ENCODE peak calls at places on chromosomes 7 and 10, in six cellular contexts. P is mammary epithelial cell; B is LHCN-M2; I is NK-92 treated with Interleukin-12 subunit alpha and Interleukin-12 subunit beta, amount 100 ng/mL, for 24 hours; Q is activated CD8-positive, alpha-beta T cell treated with anti-CD3 and anti-CD28 coated beads, Interleukin-2, amount 10 ng/mL, durations not matched to agents 7 days and 5 days; T is astrocyte of the hippocampus. G is an unnamed sample.

GRCh38 chr10:77637474-77637985 is at the start of gene KCNMA1:
- DNase-seq in P (peak; percentile 50), B (peak; percentile 67), I (no peak), Q (no peak), T (peak; percentile 84), G (no peak)

GRCh38 chr7:477626-478220 is 41.9 kb downstream of the PDGFA start:
- DNase-seq in P (no peak), B (no peak), I (no peak), Q (no peak), T (peak; percentile 52), G (no peak)

GRCh38 chr7:157347217-157347904 is 10.6 kb downstream of the DNAJB6 start:
- DNase-seq in P (peak; percentile 83), B (peak; percentile 78), I (no peak), Q (no peak), T (peak; percentile 89), G (no peak)

GRCh38 chr10:131841131-131841661 is 59.6 kb upstream of the PPP2R2D start:
- DNase-seq in P (no peak), B (no peak), I (no peak), Q (no peak), T (no peak), G (no peak)

GRCh38 chr10:79905322-79906314 is 43.3 kb downstream of the SFTPD start:
- DNase-seq in P (peak; percentile 14), B (peak; percentile 58), I (no peak), Q (no peak), T (peak; percentile 42), G (no peak)

GRCh38 chr10:96511044-96511945 is 2.4 kb downstream of the TLL2 start:
- DNase-seq in P (peak; percentile 53), B (peak; percentile 17), I (no peak), Q (peak; percentile 30), T (peak; percentile 53), G (no peak)

GRCh38 chr10:133264455-133264854 is 12.2 kb downstream of the ADAM8 start:
- DNase-seq in P (no peak), B (no peak), I (no peak), Q (peak; percentile 75), T (no peak), G (no peak)

GRCh38 chr7:64101943-64102655 is 56.9 kb downstream of the ZNF727 start:
- DNase-seq in P (no peak), B (no peak), I (no peak), Q (no peak), T (no peak), G (no peak)

GRCh38 chr7:130831817-130832481 is 97.9 kb upstream of the KLF14 start:
- DNase-seq in P (no peak), B (peak; percentile 61), I (no peak), Q (no peak), T (peak; percentile 66), G (no peak)

GRCh38 chr7:32890553-32891045 is 961 bp downstream of the KBTBD2 start:
- DNase-seq in P (peak; percentile 69), B (peak; percentile 65), I (peak; percentile 9), Q (peak; percentile 68), T (peak; percentile 58), G (no peak)

GRCh38 chr7:133023370-133024075 is 58.4 kb downstream of the CHCHD3 start:
- DNase-seq in P (no peak), B (no peak), I (no peak), Q (no peak), T (peak; percentile 85), G (no peak)

GRCh38 chr7:120190566-120190965 is 82.4 kb upstream of the KCND2 start:
- DNase-seq in P (no peak), B (no peak), I (no peak), Q (no peak), T (no peak), G (no peak)

GRCh38 chr7:140585333-140585732 is 55.3 kb downstream of the DENND2A start:
- DNase-seq in P (no peak), B (no peak), I (no peak), Q (no peak), T (no peak), G (no peak)

GRCh38 chr10:6019010-6019782 is 41.9 kb upstream of the IL15RA start:
- DNase-seq in P (no peak), B (no peak), I (no peak), Q (peak; percentile 19), T (no peak), G (no peak)

GRCh38 chr7:47573758-47574472 is 8.0 kb downstream of the TNS3 start:
- DNase-seq in P (no peak), B (peak; percentile 68), I (no peak), Q (no peak), T (peak; percentile 90), G (no peak)

GRCh38 chr10:70334526-70335245 is 47.7 kb downstream of the LRRC20 start:
- DNase-seq in P (no peak), B (no peak), I (no peak), Q (no peak), T (peak; percentile 19), G (no peak)

GRCh38 chr10:50152792-50153272 is 85.1 kb downstream of the WASHC2A start:
- DNase-seq in P (no peak), B (no peak), I (no peak), Q (no peak), T (peak; percentile 11), G (no peak)

GRCh38 chr10:20776384-20776783 is 120.7 kb downstream of the NEBL start:
- DNase-seq in P (no peak), B (no peak), I (no peak), Q (no peak), T (no peak), G (no peak)

GRCh38 chr7:131071786-131072504 is 255.7 kb upstream of the MKLN1 start:
- DNase-seq in P (peak; percentile 72), B (peak; percentile 77), I (no peak), Q (peak; percentile 38), T (peak; percentile 95), G (no peak)

GRCh38 chr7:74417419-74417971 is 36.2 kb upstream of the GTF2IRD1 start:
- DNase-seq in P (peak; percentile 33), B (peak; percentile 54), I (peak; percentile 22), Q (peak; percentile 61), T (peak; percentile 82), G (no peak)

GRCh38 chr10:6024334-6024682 is 37.9 kb downstream of the IL2RA start:
- DNase-seq in P (no peak), B (no peak), I (no peak), Q (peak; percentile 18), T (no peak), G (no peak)

GRCh38 chr7:35003679-35004278 is 33.5 kb downstream of the DPY19L1 start:
- DNase-seq in P (peak; percentile 88), B (peak; percentile 88), I (no peak), Q (no peak), T (peak; percentile 87), G (no peak)

GRCh38 chr7:54827719-54828118 is 68.7 kb upstream of the SEC61G start:
- DNase-seq in P (no peak), B (no peak), I (no peak), Q (no peak), T (no peak), G (no peak)

GRCh38 chr7:135342887-135343286 is 109.2 kb downstream of the STRA8 start:
- DNase-seq in P (no peak), B (no peak), I (no peak), Q (no peak), T (peak; percentile 22), G (no peak)

GRCh38 chr10:132722391-132722790 is 63.6 kb downstream of the NKX6-2 start:
- DNase-seq in P (no peak), B (no peak), I (no peak), Q (no peak), T (no peak), G (no peak)

GRCh38 chr10:46251857-46252847 is 34.6 kb upstream of the ANTXRL start:
- DNase-seq in P (no peak), B (no peak), I (no peak), Q (peak; percentile 12), T (no peak), G (no peak)

GRCh38 chr7:84055904-84056615 is 138.5 kb downstream of the SEMA3A start:
- DNase-seq in P (peak; percentile 73), B (no peak), I (no peak), Q (no peak), T (no peak), G (no peak)

GRCh38 chr10:111335826-111336225 is 259.0 kb downstream of the ADRA2A start:
- DNase-seq in P (no peak), B (no peak), I (no peak), Q (no peak), T (no peak), G (no peak)

GRCh38 chr7:67551027-67551426 is 554.4 kb downstream of the TYW1 start:
- DNase-seq in P (no peak), B (no peak), I (no peak), Q (no peak), T (peak; percentile 15), G (no peak)

GRCh38 chr10:96493871-96494525 is 19.7 kb downstream of the TLL2 start:
- DNase-seq in P (no peak), B (no peak), I (no peak), Q (no peak), T (no peak), G (no peak)